ENCODE peak calls at places on chromosomes 11 and 22, in eight cellular contexts. I is lower leg skin, M is skeletal muscle cell, J is GM23338, S is dorsolateral prefrontal cortex, B is fibroblast of the aortic adventitia, T is endothelial cell of umbilical vein, E is Peyer's patch. Z is an unnamed sample.

GRCh38 chr22:23789638-23790037 is 2.9 kb downstream of the SMARCB1 start:
- DNase-seq in I (no peak), M (no peak), J (no peak), S (peak; percentile 41), B (no peak), T (no peak), E (peak; percentile 19), Z (no peak)

GRCh38 chr22:32729368-32729767 is 72.1 kb upstream of the TIMP3 start:
- DNase-seq in I (no peak), M (no peak), J (no peak), S (no peak), B (no peak), T (no peak), E (no peak), Z (no peak)

GRCh38 chr11:118087933-118088332 is 1.2 kb upstream of the SMIM35 start:
- DNase-seq in I (no peak), M (no peak), J (no peak), S (no peak), B (no peak), T (no peak), E (no peak), Z (no peak)

GRCh38 chr11:64314805-64315561 is 2.4 kb downstream of the TRMT112 start:
- DNase-seq in I (no peak), M (no peak), J (no peak), S (no peak), B (no peak), T (no peak), E (no peak), Z (no peak)

GRCh38 chr11:1005913-1006312 is 30.6 kb downstream of the MUC6 start:
- DNase-seq in I (no peak), M (peak; percentile 20), J (no peak), S (peak; percentile 52), B (peak; percentile 27), T (no peak), E (no peak), Z (no peak)

GRCh38 chr11:94175545-94175944 is 46.9 kb downstream of the PANX1 start:
- DNase-seq in I (no peak), M (peak; percentile 76), J (no peak), S (no peak), B (peak; percentile 88), T (no peak), E (no peak), Z (no peak)

GRCh38 chr22:44168206-44168605 is 12.5 kb upstream of the PARVG start:
- DNase-seq in I (no peak), M (no peak), J (no peak), S (no peak), B (no peak), T (no peak), E (no peak), Z (no peak)

GRCh38 chr11:91871791-91872190 is 352.8 kb upstream of the FAT3 start:
- DNase-seq in I (no peak), M (no peak), J (no peak), S (no peak), B (no peak), T (peak; percentile 89), E (no peak), Z (no peak)

GRCh38 chr11:8757047-8757446 is 74.5 kb downstream of the RPL27A start:
- DNase-seq in I (no peak), M (no peak), J (no peak), S (no peak), B (peak; percentile 43), T (no peak), E (no peak), Z (no peak)

GRCh38 chr22:42156121-42156520 is 25.5 kb upstream of the CYP2D6 start:
- DNase-seq in I (no peak), M (no peak), J (no peak), S (no peak), B (no peak), T (no peak), E (no peak), Z (no peak)

GRCh38 chr11:95434489-95435057 is 203.6 kb upstream of the SESN3 start:
- DNase-seq in I (no peak), M (no peak), J (no peak), S (no peak), B (no peak), T (no peak), E (no peak), Z (no peak)

GRCh38 chr11:47328449-47329390 is 23.8 kb downstream of the MYBPC3 start:
- DNase-seq in I (no peak), M (no peak), J (no peak), S (no peak), B (no peak), T (no peak), E (no peak), Z (no peak)

GRCh38 chr11:102428696-102429095 is 23.9 kb downstream of the TMEM123 start:
- DNase-seq in I (no peak), M (no peak), J (no peak), S (no peak), B (no peak), T (no peak), E (no peak), Z (no peak)

GRCh38 chr11:102435688-102436087 is 16.9 kb downstream of the TMEM123 start:
- DNase-seq in I (no peak), M (no peak), J (no peak), S (no peak), B (no peak), T (no peak), E (no peak), Z (no peak)

GRCh38 chr11:102430158-102430836 is 22.3 kb downstream of the TMEM123 start:
- DNase-seq in I (no peak), M (peak; percentile 14), J (no peak), S (no peak), B (no peak), T (no peak), E (no peak), Z (no peak)

GRCh38 chr11:102429691-102430090 is 22.9 kb downstream of the TMEM123 start:
- DNase-seq in I (no peak), M (no peak), J (no peak), S (no peak), B (no peak), T (no peak), E (no peak), Z (no peak)

GRCh38 chr11:102431404-102431803 is 21.2 kb downstream of the TMEM123 start:
- DNase-seq in I (no peak), M (no peak), J (no peak), S (no peak), B (no peak), T (no peak), E (no peak), Z (no peak)
- H3K4me3 ChIP-seq in I (no peak overlapping the region), M (no peak overlapping the region), J (no peak overlapping the region), S (no peak overlapping the region), B (no peak overlapping the region), T (no peak overlapping the region), E (no peak overlapping the region), Z (no peak overlapping the region)

GRCh38 chr11:35918716-35919115 is 25.1 kb upstream of the LDLRAD3 start:
- DNase-seq in I (no peak), M (no peak), J (no peak), S (no peak), B (no peak), T (no peak), E (no peak), Z (no peak)

GRCh38 chr11:35917676-35918075 is 26.2 kb upstream of the LDLRAD3 start:
- DNase-seq in I (no peak), M (no peak), J (no peak), S (no peak), B (no peak), T (no peak), E (no peak), Z (no peak)

GRCh38 chr11:35916270-35916669 is 27.6 kb upstream of the LDLRAD3 start:
- DNase-seq in I (no peak), M (no peak), J (no peak), S (no peak), B (no peak), T (no peak), E (no peak), Z (no peak)

GRCh38 chr11:35923452-35923851 is 20.4 kb upstream of the LDLRAD3 start:
- DNase-seq in I (no peak), M (no peak), J (no peak), S (no peak), B (no peak), T (peak; percentile 71), E (no peak), Z (no peak)

GRCh38 chr11:35919244-35919643 is 24.6 kb upstream of the LDLRAD3 start:
- DNase-seq in I (no peak), M (no peak), J (peak; percentile 14), S (no peak), B (peak; percentile 15), T (peak; percentile 77), E (no peak), Z (no peak)
- H3K4me3 ChIP-seq in I (no peak overlapping the region), M (no peak overlapping the region), J (no peak overlapping the region), S (no peak overlapping the region), B (no peak overlapping the region), T (no peak overlapping the region), E (no peak overlapping the region), Z (no peak overlapping the region)

GRCh38 chr11:68329993-68330699 is 17.8 kb downstream of the LRP5 start:
- DNase-seq in I (no peak), M (no peak), J (peak; percentile 39), S (no peak), B (no peak), T (no peak), E (no peak), Z (no peak)

GRCh38 chr11:68331338-68331947 is 19.1 kb downstream of the LRP5 start:
- DNase-seq in I (no peak), M (no peak), J (no peak), S (no peak), B (no peak), T (peak; percentile 76), E (no peak), Z (no peak)

GRCh38 chr11:68329496-68329895 is 17.1 kb downstream of the LRP5 start:
- DNase-seq in I (no peak), M (no peak), J (no peak), S (no peak), B (no peak), T (no peak), E (no peak), Z (no peak)

GRCh38 chr11:68332186-68332585 is 19.8 kb downstream of the LRP5 start:
- DNase-seq in I (no peak), M (no peak), J (no peak), S (no peak), B (no peak), T (no peak), E (no peak), Z (no peak)

DNA sequence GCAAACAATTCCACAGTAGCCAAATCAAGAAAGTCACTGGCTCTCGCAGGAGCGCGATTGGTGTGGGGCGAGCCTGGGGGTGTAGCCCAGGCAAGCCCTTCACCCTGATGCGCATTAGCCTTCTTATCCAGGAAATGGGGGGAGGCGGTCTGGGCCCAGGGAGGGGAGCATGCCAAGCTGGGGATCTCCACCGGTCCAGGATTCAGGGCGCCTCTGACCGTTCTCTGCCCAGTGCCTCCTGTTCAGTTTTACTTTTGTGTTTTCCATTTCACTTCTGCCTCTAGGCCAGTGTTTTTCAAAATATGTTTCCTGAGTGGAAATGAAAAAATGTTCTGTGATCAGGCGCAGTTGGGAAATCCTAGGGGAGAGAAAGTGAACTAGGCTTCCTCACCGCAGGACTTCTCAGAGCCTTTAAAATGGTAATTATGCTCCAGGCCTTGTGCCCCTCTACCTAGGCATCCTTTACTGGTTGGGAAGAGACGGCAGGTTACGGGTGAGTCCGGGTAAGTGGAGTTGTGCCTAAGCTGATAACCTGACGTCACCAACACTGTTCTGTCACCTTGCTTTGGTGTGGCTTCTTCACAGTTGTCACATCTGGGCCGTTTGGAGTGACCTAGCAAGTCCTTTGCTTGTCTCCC is 18.4 kb downstream of the LRP5 start:
- DNase-seq in I (no peak), M (no peak), J (peak; percentile 38), S (no peak), B (no peak), T (peak; percentile 53), E (no peak), Z (no peak)
- H3K4me3 ChIP-seq in I (no peak overlapping the region), M (no peak overlapping the region), J (peak overlapping the region; percentile 38), S (no peak overlapping the region), B (no peak overlapping the region), T (no peak overlapping the region), E (no peak overlapping the region), Z (no peak overlapping the region)

GRCh38 chr11:72583616-72584292 is 90.5 kb downstream of the PDE2A start:
- DNase-seq in I (no peak), M (no peak), J (no peak), S (no peak), B (no peak), T (no peak), E (peak; percentile 15), Z (no peak)
- H3K4me3 ChIP-seq in I (no peak overlapping the region), M (no peak overlapping the region), J (peak overlapping the region; percentile 65), S (no peak overlapping the region), B (no peak overlapping the region), T (no peak overlapping the region), E (no peak overlapping the region), Z (no peak overlapping the region)